ENCODE peak calls at places on chromosomes 1 and 21, in ten cellular contexts. One of them, this sample, is unnamed.

GRCh38 chr21:28392436-28392835 is 600.2 kb downstream of the LTN1 start:
- DNase-seq in hippocampal formation: no peak
- DNase-seq in right cardiac atrium: no peak
- DNase-seq in globus pallidus: no peak
- DNase-seq in stimulated activated CD4-positive, alpha-beta T cell treated with anti-CD3 and anti-CD28 coated beads, Interleukin-4, amount 100 ng/mL, for 48 hours: no peak
- DNase-seq in sciatic nerve: no peak
- DNase-seq in BE2C: no peak
- DNase-seq in cerebellum: no peak
- DNase-seq in NCI-H1092: no peak
- DNase-seq in EH: no peak
- DNase-seq in this sample: no peak

GRCh38 chr1:1088036-1088800 is 14.1 kb upstream of the RNF223 start:
- DNase-seq in hippocampal formation: no peak
- DNase-seq in right cardiac atrium: peak; percentile 11
- DNase-seq in globus pallidus: no peak
- DNase-seq in stimulated activated CD4-positive, alpha-beta T cell treated with anti-CD3 and anti-CD28 coated beads, Interleukin-4, amount 100 ng/mL, for 48 hours: no peak
- DNase-seq in sciatic nerve: no peak
- DNase-seq in BE2C: peak; percentile 10
- DNase-seq in cerebellum: no peak
- DNase-seq in NCI-H1092: no peak
- DNase-seq in EH: no peak
- DNase-seq in this sample: no peak

GRCh38 chr21:45931397-45931969 is 50.1 kb upstream of the COL6A1 start:
- DNase-seq in hippocampal formation: no peak
- DNase-seq in right cardiac atrium: no peak
- DNase-seq in globus pallidus: no peak
- DNase-seq in stimulated activated CD4-positive, alpha-beta T cell treated with anti-CD3 and anti-CD28 coated beads, Interleukin-4, amount 100 ng/mL, for 48 hours: no peak
- DNase-seq in sciatic nerve: no peak
- DNase-seq in BE2C: no peak
- DNase-seq in cerebellum: no peak
- DNase-seq in NCI-H1092: no peak
- DNase-seq in EH: no peak
- DNase-seq in this sample: no peak

GRCh38 chr21:38170283-38170682 is 86.5 kb upstream of the KCNJ15 start:
- DNase-seq in hippocampal formation: no peak
- DNase-seq in right cardiac atrium: peak; percentile 40
- DNase-seq in globus pallidus: no peak
- DNase-seq in stimulated activated CD4-positive, alpha-beta T cell treated with anti-CD3 and anti-CD28 coated beads, Interleukin-4, amount 100 ng/mL, for 48 hours: no peak
- DNase-seq in sciatic nerve: no peak
- DNase-seq in BE2C: no peak
- DNase-seq in cerebellum: no peak
- DNase-seq in NCI-H1092: peak; percentile 47
- DNase-seq in EH: peak; percentile 52
- DNase-seq in this sample: no peak

GRCh38 chr1:7515175-7515574 is 255.9 kb upstream of the VAMP3 start:
- DNase-seq in hippocampal formation: no peak
- DNase-seq in right cardiac atrium: no peak
- DNase-seq in globus pallidus: no peak
- DNase-seq in stimulated activated CD4-positive, alpha-beta T cell treated with anti-CD3 and anti-CD28 coated beads, Interleukin-4, amount 100 ng/mL, for 48 hours: no peak
- DNase-seq in sciatic nerve: no peak
- DNase-seq in BE2C: no peak
- DNase-seq in cerebellum: no peak
- DNase-seq in NCI-H1092: no peak
- DNase-seq in EH: no peak
- DNase-seq in this sample: no peak

GRCh38 chr1:237287876-237288517 is 246.0 kb downstream of the RYR2 start:
- DNase-seq in hippocampal formation: no peak
- DNase-seq in right cardiac atrium: peak; percentile 60
- DNase-seq in globus pallidus: no peak
- DNase-seq in stimulated activated CD4-positive, alpha-beta T cell treated with anti-CD3 and anti-CD28 coated beads, Interleukin-4, amount 100 ng/mL, for 48 hours: no peak
- DNase-seq in sciatic nerve: no peak
- DNase-seq in BE2C: peak; percentile 47
- DNase-seq in cerebellum: peak; percentile 22
- DNase-seq in NCI-H1092: peak; percentile 22
- DNase-seq in EH: no peak
- DNase-seq in this sample: no peak

GRCh38 chr1:30901798-30902652 is 6.5 kb downstream of the SDC3 start:
- DNase-seq in hippocampal formation: no peak
- DNase-seq in right cardiac atrium: peak; percentile 90
- DNase-seq in globus pallidus: no peak
- DNase-seq in stimulated activated CD4-positive, alpha-beta T cell treated with anti-CD3 and anti-CD28 coated beads, Interleukin-4, amount 100 ng/mL, for 48 hours: no peak
- DNase-seq in sciatic nerve: no peak
- DNase-seq in BE2C: no peak
- DNase-seq in cerebellum: no peak
- DNase-seq in NCI-H1092: no peak
- DNase-seq in EH: peak; percentile 66
- DNase-seq in this sample: no peak

GRCh38 chr1:97050501-97050900 is 328.9 kb downstream of the PTBP2 start:
- DNase-seq in hippocampal formation: peak; percentile 14
- DNase-seq in right cardiac atrium: no peak
- DNase-seq in globus pallidus: peak; percentile 19
- DNase-seq in stimulated activated CD4-positive, alpha-beta T cell treated with anti-CD3 and anti-CD28 coated beads, Interleukin-4, amount 100 ng/mL, for 48 hours: no peak
- DNase-seq in sciatic nerve: no peak
- DNase-seq in BE2C: peak; percentile 47
- DNase-seq in cerebellum: no peak
- DNase-seq in NCI-H1092: no peak
- DNase-seq in EH: peak; percentile 61
- DNase-seq in this sample: no peak

GRCh38 chr1:178869114-178869697 is 1.7 kb downstream of the ANGPTL1 start:
- DNase-seq in hippocampal formation: no peak
- DNase-seq in right cardiac atrium: no peak
- DNase-seq in globus pallidus: no peak
- DNase-seq in stimulated activated CD4-positive, alpha-beta T cell treated with anti-CD3 and anti-CD28 coated beads, Interleukin-4, amount 100 ng/mL, for 48 hours: no peak
- DNase-seq in sciatic nerve: no peak
- DNase-seq in BE2C: no peak
- DNase-seq in cerebellum: no peak
- DNase-seq in NCI-H1092: no peak
- DNase-seq in EH: peak; percentile 62
- DNase-seq in this sample: no peak

GRCh38 chr1:53781654-53782053 is 42.7 kb upstream of the GLIS1 start:
- DNase-seq in hippocampal formation: no peak
- DNase-seq in right cardiac atrium: no peak
- DNase-seq in globus pallidus: no peak
- DNase-seq in stimulated activated CD4-positive, alpha-beta T cell treated with anti-CD3 and anti-CD28 coated beads, Interleukin-4, amount 100 ng/mL, for 48 hours: no peak
- DNase-seq in sciatic nerve: no peak
- DNase-seq in BE2C: no peak
- DNase-seq in cerebellum: no peak
- DNase-seq in NCI-H1092: no peak
- DNase-seq in EH: peak; percentile 84
- DNase-seq in this sample: no peak

GRCh38 chr1:31769720-31770390 is 5.7 kb upstream of the ADGRB2 start:
- DNase-seq in hippocampal formation: no peak
- DNase-seq in right cardiac atrium: peak; percentile 83
- DNase-seq in globus pallidus: no peak
- DNase-seq in stimulated activated CD4-positive, alpha-beta T cell treated with anti-CD3 and anti-CD28 coated beads, Interleukin-4, amount 100 ng/mL, for 48 hours: no peak
- DNase-seq in sciatic nerve: no peak
- DNase-seq in BE2C: peak; percentile 73
- DNase-seq in cerebellum: no peak
- DNase-seq in NCI-H1092: peak; percentile 83
- DNase-seq in EH: no peak
- DNase-seq in this sample: no peak

GRCh38 chr1:201024251-201024998 is 911 bp upstream of the KIF21B start:
- DNase-seq in hippocampal formation: peak; percentile 53
- DNase-seq in right cardiac atrium: peak; percentile 40
- DNase-seq in globus pallidus: peak; percentile 87
- DNase-seq in stimulated activated CD4-positive, alpha-beta T cell treated with anti-CD3 and anti-CD28 coated beads, Interleukin-4, amount 100 ng/mL, for 48 hours: no peak
- DNase-seq in sciatic nerve: no peak
- DNase-seq in BE2C: no peak
- DNase-seq in cerebellum: no peak
- DNase-seq in NCI-H1092: no peak
- DNase-seq in EH: no peak
- DNase-seq in this sample: no peak

GRCh38 chr1:211082824-211083223 is 51.1 kb downstream of the KCNH1 start:
- DNase-seq in hippocampal formation: no peak
- DNase-seq in right cardiac atrium: no peak
- DNase-seq in globus pallidus: no peak
- DNase-seq in stimulated activated CD4-positive, alpha-beta T cell treated with anti-CD3 and anti-CD28 coated beads, Interleukin-4, amount 100 ng/mL, for 48 hours: no peak
- DNase-seq in sciatic nerve: no peak
- DNase-seq in BE2C: no peak
- DNase-seq in cerebellum: no peak
- DNase-seq in NCI-H1092: no peak
- DNase-seq in EH: no peak
- DNase-seq in this sample: no peak

GRCh38 chr21:32423320-32423719 is 10.8 kb downstream of the EVA1C start:
- DNase-seq in hippocampal formation: no peak
- DNase-seq in right cardiac atrium: no peak
- DNase-seq in globus pallidus: no peak
- DNase-seq in stimulated activated CD4-positive, alpha-beta T cell treated with anti-CD3 and anti-CD28 coated beads, Interleukin-4, amount 100 ng/mL, for 48 hours: no peak
- DNase-seq in sciatic nerve: no peak
- DNase-seq in BE2C: no peak
- DNase-seq in cerebellum: no peak
- DNase-seq in NCI-H1092: no peak
- DNase-seq in EH: peak; percentile 95
- DNase-seq in this sample: no peak

GRCh38 chr1:5982276-5982675 is 9.9 kb downstream of the NPHP4 start:
- DNase-seq in hippocampal formation: no peak
- DNase-seq in right cardiac atrium: no peak
- DNase-seq in globus pallidus: no peak
- DNase-seq in stimulated activated CD4-positive, alpha-beta T cell treated with anti-CD3 and anti-CD28 coated beads, Interleukin-4, amount 100 ng/mL, for 48 hours: no peak
- DNase-seq in sciatic nerve: no peak
- DNase-seq in BE2C: no peak
- DNase-seq in cerebellum: no peak
- DNase-seq in NCI-H1092: no peak
- DNase-seq in EH: no peak
- DNase-seq in this sample: no peak

GRCh38 chr1:44672254-44672955 is 1.9 kb downstream of the TMEM53 start:
- DNase-seq in hippocampal formation: peak; percentile 33
- DNase-seq in right cardiac atrium: no peak
- DNase-seq in globus pallidus: no peak
- DNase-seq in stimulated activated CD4-positive, alpha-beta T cell treated with anti-CD3 and anti-CD28 coated beads, Interleukin-4, amount 100 ng/mL, for 48 hours: no peak
- DNase-seq in sciatic nerve: peak; percentile 56
- DNase-seq in BE2C: no peak
- DNase-seq in cerebellum: no peak
- DNase-seq in NCI-H1092: no peak
- DNase-seq in EH: peak; percentile 76
- DNase-seq in this sample: no peak

GRCh38 chr1:72516264-72516663 is 233.9 kb upstream of the NEGR1 start:
- DNase-seq in hippocampal formation: no peak
- DNase-seq in right cardiac atrium: no peak
- DNase-seq in globus pallidus: no peak
- DNase-seq in stimulated activated CD4-positive, alpha-beta T cell treated with anti-CD3 and anti-CD28 coated beads, Interleukin-4, amount 100 ng/mL, for 48 hours: no peak
- DNase-seq in sciatic nerve: no peak
- DNase-seq in BE2C: no peak
- DNase-seq in cerebellum: no peak
- DNase-seq in NCI-H1092: no peak
- DNase-seq in EH: peak; percentile 5
- DNase-seq in this sample: no peak

GRCh38 chr21:45455321-45456013 is 50.5 kb downstream of the COL18A1 start:
- DNase-seq in hippocampal formation: no peak
- DNase-seq in right cardiac atrium: peak; percentile 87
- DNase-seq in globus pallidus: no peak
- DNase-seq in stimulated activated CD4-positive, alpha-beta T cell treated with anti-CD3 and anti-CD28 coated beads, Interleukin-4, amount 100 ng/mL, for 48 hours: no peak
- DNase-seq in sciatic nerve: no peak
- DNase-seq in BE2C: peak; percentile 47
- DNase-seq in cerebellum: peak; percentile 32
- DNase-seq in NCI-H1092: no peak
- DNase-seq in EH: peak; percentile 60
- DNase-seq in this sample: no peak

GRCh38 chr1:26289158-26290059 is 9.5 kb downstream of the SH3BGRL3 start:
- DNase-seq in hippocampal formation: peak; percentile 54
- DNase-seq in right cardiac atrium: peak; percentile 74
- DNase-seq in globus pallidus: no peak
- DNase-seq in stimulated activated CD4-positive, alpha-beta T cell treated with anti-CD3 and anti-CD28 coated beads, Interleukin-4, amount 100 ng/mL, for 48 hours: no peak
- DNase-seq in sciatic nerve: no peak
- DNase-seq in BE2C: no peak
- DNase-seq in cerebellum: no peak
- DNase-seq in NCI-H1092: no peak
- DNase-seq in EH: no peak
- DNase-seq in this sample: no peak

This sample was measured in central memory CD4-positive, alpha-beta T cell.